ENCODE peak calls at places on chromosome 1, in four cellular contexts. One of them, this sample, is unnamed.

GRCh38 chr1:109618614-109619404 is 607 bp downstream of the GNAT2 start:
- DNase-seq in substantia nigra: no peak
- DNase-seq in GM19239: no peak
- DNase-seq in HCEC 1CT: no peak
- DNase-seq in this sample: no peak

GRCh38 chr1:210302501-210302900 is 26.2 kb upstream of the HHAT start:
- DNase-seq in substantia nigra: peak
- DNase-seq in GM19239: no peak
- DNase-seq in HCEC 1CT: no peak
- DNase-seq in this sample: no peak

GRCh38 chr1:223022641-223023473 is 120.2 kb downstream of the TLR5 start:
- DNase-seq in substantia nigra: no peak
- DNase-seq in GM19239: no peak
- DNase-seq in HCEC 1CT: no peak
- DNase-seq in this sample: peak

GRCh38 chr1:203628185-203628996 is 1.8 kb downstream of the ATP2B4 start:
- DNase-seq in substantia nigra: no peak
- DNase-seq in GM19239: no peak
- DNase-seq in HCEC 1CT: peak
- DNase-seq in this sample: peak

GRCh38 chr1:236095705-236096500 is 31.0 kb upstream of the NID1 start:
- DNase-seq in substantia nigra: no peak
- DNase-seq in GM19239: no peak
- DNase-seq in HCEC 1CT: no peak
- DNase-seq in this sample: no peak

GRCh38 chr1:229661897-229662296 is 35.9 kb downstream of the URB2 start:
- DNase-seq in substantia nigra: no peak
- DNase-seq in GM19239: no peak
- DNase-seq in HCEC 1CT: no peak
- DNase-seq in this sample: no peak

GRCh38 chr1:92882817-92883216 is 51.0 kb downstream of the RPL5 start:
- DNase-seq in substantia nigra: no peak
- DNase-seq in GM19239: no peak
- DNase-seq in HCEC 1CT: no peak
- DNase-seq in this sample: no peak

GRCh38 chr1:109649380-109649987 is 6.4 kb upstream of the GSTM4 start:
- DNase-seq in substantia nigra: no peak
- DNase-seq in GM19239: no peak
- DNase-seq in HCEC 1CT: peak
- DNase-seq in this sample: peak

GRCh38 chr1:65795311-65795710 is 2.6 kb downstream of the PDE4B start:
- DNase-seq in substantia nigra: no peak
- DNase-seq in GM19239: no peak
- DNase-seq in HCEC 1CT: no peak
- DNase-seq in this sample: no peak

GRCh38 chr1:178724386-178724733 is 684 bp upstream of the RALGPS2 start:
- DNase-seq in substantia nigra: no peak
- DNase-seq in GM19239: no peak
- DNase-seq in HCEC 1CT: no peak
- DNase-seq in this sample: no peak

GRCh38 chr1:248618878-248619277 is 16.0 kb downstream of the OR2T11 start:
- DNase-seq in substantia nigra: peak
- DNase-seq in GM19239: no peak
- DNase-seq in HCEC 1CT: peak
- DNase-seq in this sample: peak

GRCh38 chr1:224090116-224090515 is 23.8 kb upstream of the FBXO28 start:
- DNase-seq in substantia nigra: no peak
- DNase-seq in GM19239: no peak
- DNase-seq in HCEC 1CT: no peak
- DNase-seq in this sample: no peak

This sample was measured in LHCN-M2.